ENCODE peak calls at places on chromosomes 3 and 15, in eight cellular contexts. V is heart left ventricle, F is pons, S is psoas muscle, C is body of pancreas, B is SK-MEL-5, K is caudate nucleus, I is LNCaP clone FGC. Z is an unnamed sample.

GRCh38 chr3:196677929-196678328 is 34.1 kb downstream of the CEP19 start:
- DNase-seq in V (no peak), F (no peak), S (no peak), C (no peak), B (no peak), K (no peak), I (no peak), Z (no peak)

GRCh38 chr15:74172751-74173544 is 562 bp upstream of the ISLR start:
- DNase-seq in V (peak), F (no peak), S (peak), C (no peak), B (no peak), K (no peak), I (no peak), Z (peak)

GRCh38 chr15:70095387-70096214 is 2.1 kb downstream of the TLE3 start:
- DNase-seq in V (no peak), F (no peak), S (peak), C (peak), B (no peak), K (no peak), I (no peak), Z (no peak)

GRCh38 chr3:63462732-63463131 is 184.6 kb downstream of the SYNPR start:
- DNase-seq in V (no peak), F (no peak), S (no peak), C (no peak), B (no peak), K (no peak), I (no peak), Z (no peak)

GRCh38 chr15:101078669-101079323 is 159.6 kb downstream of the LRRK1 start:
- DNase-seq in V (no peak), F (no peak), S (no peak), C (no peak), B (no peak), K (no peak), I (no peak), Z (no peak)

GRCh38 chr3:140344601-140345000 is 333.3 kb upstream of the TRIM42 start:
- DNase-seq in V (no peak), F (no peak), S (no peak), C (no peak), B (no peak), K (no peak), I (no peak), Z (no peak)

GRCh38 chr3:107979538-107979937 is 111.3 kb downstream of the CD47 start:
- DNase-seq in V (no peak), F (no peak), S (no peak), C (peak), B (no peak), K (no peak), I (no peak), Z (no peak)

GRCh38 chr3:161914703-161915102 is 418.1 kb downstream of the OTOL1 start:
- DNase-seq in V (peak), F (peak), S (no peak), C (no peak), B (peak), K (peak), I (peak), Z (peak)

GRCh38 chr3:177317247-177317646 is 120.0 kb upstream of the TBL1XR1 start:
- DNase-seq in V (no peak), F (no peak), S (no peak), C (no peak), B (no peak), K (no peak), I (no peak), Z (no peak)

GRCh38 chr3:16181361-16181760 is 6.9 kb downstream of the GALNT15 start:
- DNase-seq in V (no peak), F (no peak), S (peak), C (peak), B (no peak), K (no peak), I (no peak), Z (peak)

GRCh38 chr15:42490743-42491539 is at the start of gene ZNF106:
- DNase-seq in V (peak), F (peak), S (peak), C (peak), B (peak), K (peak), I (peak), Z (peak)

GRCh38 chr3:154122096-154122911 is 1.1 kb downstream of the ARHGEF26 start:
- DNase-seq in V (peak), F (no peak), S (peak), C (peak), B (no peak), K (no peak), I (no peak), Z (no peak)

GRCh38 chr3:133413166-133414020 is 13.5 kb downstream of the BFSP2 start:
- DNase-seq in V (no peak), F (peak), S (no peak), C (no peak), B (peak), K (no peak), I (peak), Z (peak)

GRCh38 chr3:46110701-46111493 is 83.6 kb upstream of the XCR1 start:
- DNase-seq in V (no peak), F (peak), S (no peak), C (peak), B (peak), K (peak), I (peak), Z (peak)

GRCh38 chr15:75348563-75349350 is 1.9 kb downstream of the NEIL1 start:
- DNase-seq in V (no peak), F (no peak), S (no peak), C (peak), B (no peak), K (no peak), I (no peak), Z (no peak)

GRCh38 chr3:11477286-11477935 is 166.3 kb downstream of the VGLL4 start:
- DNase-seq in V (no peak), F (no peak), S (no peak), C (no peak), B (no peak), K (no peak), I (no peak), Z (peak)

GRCh38 chr3:58042947-58043707 is 34.9 kb downstream of the FLNB start:
- DNase-seq in V (no peak), F (no peak), S (no peak), C (no peak), B (no peak), K (no peak), I (no peak), Z (no peak)

GRCh38 chr15:64092864-64093626 is 593 bp downstream of the CIAO2A start:
- DNase-seq in V (peak), F (no peak), S (peak), C (peak), B (peak), K (no peak), I (no peak), Z (peak)

GRCh38 chr3:113533534-113533892 is 1.2 kb downstream of the SIDT1 start:
- DNase-seq in V (no peak), F (no peak), S (no peak), C (no peak), B (no peak), K (no peak), I (no peak), Z (no peak)

GRCh38 chr3:119149484-119149883 is 3.5 kb downstream of the TEX55 start:
- DNase-seq in V (no peak), F (no peak), S (no peak), C (no peak), B (no peak), K (no peak), I (no peak), Z (peak)

GRCh38 chr15:40928351-40928974 is 677 bp upstream of the DLL4 start:
- DNase-seq in V (no peak), F (no peak), S (no peak), C (no peak), B (no peak), K (no peak), I (no peak), Z (no peak)

GRCh38 chr15:76105911-76106310 is 46.1 kb downstream of the TMEM266 start:
- DNase-seq in V (no peak), F (no peak), S (no peak), C (no peak), B (no peak), K (no peak), I (peak), Z (no peak)

GRCh38 chr3:187044206-187044605 is 95.1 kb downstream of the RPL39L start:
- DNase-seq in V (no peak), F (peak), S (no peak), C (no peak), B (no peak), K (no peak), I (no peak), Z (no peak)

GRCh38 chr15:94677202-94677790 is 445.9 kb downstream of the MCTP2 start:
- DNase-seq in V (no peak), F (no peak), S (no peak), C (no peak), B (no peak), K (no peak), I (no peak), Z (no peak)

GRCh38 chr3:65196663-65197062 is 508.9 kb upstream of the ADAMTS9 start:
- DNase-seq in V (no peak), F (no peak), S (no peak), C (no peak), B (no peak), K (no peak), I (no peak), Z (no peak)

GRCh38 chr3:48408823-48409281 is 21.0 kb downstream of the PLXNB1 start:
- DNase-seq in V (peak), F (no peak), S (no peak), C (peak), B (no peak), K (no peak), I (no peak), Z (no peak)

GRCh38 chr3:106837616-106838015 is 539.6 kb upstream of the CCDC54 start:
- DNase-seq in V (no peak), F (no peak), S (no peak), C (no peak), B (no peak), K (no peak), I (no peak), Z (no peak)

GRCh38 chr3:103083848-103084631 is 649.2 kb downstream of the ZPLD1 start:
- DNase-seq in V (no peak), F (peak), S (no peak), C (no peak), B (no peak), K (no peak), I (no peak), Z (no peak)